ENCODE peak calls at places on chromosomes 2 and 18, in ten cellular contexts. Z is anterior cingulate cortex; F is coronary artery; T is activated effector memory CD4-positive, alpha-beta T cell treated with Interleukin-2 at 50 U/mL for 16 hours; S is IMR-90; G is aorta; U is pons; I is RWPE1; K is astrocyte of the hippocampus; P is stimulated activated CD8-positive, alpha-beta memory T cell treated with anti-CD3 and anti-CD28 coated beads, Interleukin-15, amount 100 ng/mL, for 48 hours. L is an unnamed sample.

GRCh38 chr18:63348508-63349136 is 18.4 kb downstream of the KDSR start:
- DNase-seq in K (no peak), G (no peak), S (no peak), Z (no peak), T (no peak), U (no peak), P (no peak), F (no peak), I (no peak), L (no peak)

GRCh38 chr2:222315443-222316121 is 16.8 kb upstream of the PAX3 start:
- DNase-seq in S (no peak), G (no peak), T (no peak), P (no peak), U (no peak), F (no peak), Z (no peak), K (no peak), I (no peak), L (no peak)

GRCh38 chr2:2189112-2189398 is 142.0 kb downstream of the MYT1L start:
- DNase-seq in Z (no peak), U (no peak), F (no peak), G (no peak), P (no peak), I (no peak), T (no peak), S (no peak), K (no peak), L (no peak)

GRCh38 chr2:73177645-73178255 is 24.6 kb upstream of the NOTO start:
- DNase-seq in Z (no peak), S (no peak), K (no peak), G (no peak), T (no peak), U (no peak), I (no peak), P (no peak), F (no peak), L (no peak)

GRCh38 chr2:15950088-15950952 is 10.0 kb downstream of the MYCN start:
- DNase-seq in S (no peak), I (no peak), K (no peak), F (no peak), G (no peak), Z (no peak), U (no peak), T (no peak), P (no peak), L (no peak)

GRCh38 chr2:202758638-202759037 is 112.9 kb downstream of the ICA1L start:
- DNase-seq in T (no peak), U (no peak), S (no peak), P (no peak), I (no peak), F (no peak), G (no peak), K (peak; percentile 35), Z (no peak), L (no peak)

GRCh38 chr2:220165401-220165800 is 538.0 kb downstream of the SLC4A3 start:
- DNase-seq in Z (no peak), U (no peak), I (no peak), T (no peak), K (no peak), F (no peak), G (no peak), P (no peak), S (no peak), L (no peak)

GRCh38 chr2:122136071-122136470 is 380.6 kb downstream of the TSN start:
- DNase-seq in K (peak; percentile 28), T (no peak), Z (no peak), U (no peak), I (peak; percentile 14), S (peak; percentile 21), F (no peak), P (no peak), G (no peak), L (no peak)

GRCh38 chr18:45403341-45404049 is 211.8 kb upstream of the SLC14A2 start:
- DNase-seq in Z (no peak), S (no peak), U (no peak), F (no peak), K (no peak), T (no peak), G (no peak), I (no peak), P (no peak), L (no peak)

GRCh38 chr18:48831113-48831759 is 119.5 kb downstream of the SMAD7 start:
- DNase-seq in K (no peak), G (peak; percentile 39), I (no peak), S (no peak), U (no peak), T (no peak), Z (no peak), P (no peak), F (peak; percentile 62), L (no peak)

GRCh38 chr2:63571291-63571690 is 17.0 kb downstream of the WDPCP start:
- DNase-seq in U (no peak), P (no peak), K (no peak), G (no peak), Z (no peak), S (no peak), I (no peak), F (no peak), T (no peak), L (no peak)

GRCh38 chr2:195709901-195710300 is 52.9 kb downstream of the SLC39A10 start:
- DNase-seq in S (peak; percentile 52), I (no peak), G (no peak), T (no peak), F (no peak), U (no peak), K (no peak), Z (no peak), P (no peak), L (no peak)

GRCh38 chr18:48136544-48137353 is 206.3 kb upstream of the SMAD2 start:
- DNase-seq in T (no peak), Z (no peak), S (no peak), P (no peak), G (no peak), I (no peak), K (peak; percentile 43), F (no peak), U (no peak), L (peak; percentile 66)

GRCh38 chr2:289362-290089 is 1.6 kb upstream of the ALKAL2 start:
- DNase-seq in I (no peak), K (peak; percentile 44), S (peak; percentile 11), Z (no peak), G (peak; percentile 53), F (no peak), P (no peak), T (no peak), U (no peak), L (no peak)

GRCh38 chr2:148391324-148391723 is 253.2 kb upstream of the EPC2 start:
- DNase-seq in K (no peak), I (peak; percentile 21), F (no peak), U (no peak), T (no peak), G (no peak), S (peak; percentile 86), Z (no peak), P (no peak), L (no peak)

GRCh38 chr18:50428531-50429206 is 53.8 kb downstream of the SKA1 start:
- DNase-seq in I (no peak), K (no peak), Z (no peak), P (no peak), U (no peak), S (no peak), T (no peak), G (no peak), F (no peak), L (no peak)

GRCh38 chr2:159873136-159873728 is 75.2 kb upstream of the CD302 start:
- DNase-seq in F (no peak), K (no peak), Z (no peak), I (no peak), S (no peak), T (no peak), G (peak; percentile 44), P (no peak), U (no peak), L (no peak)

GRCh38 chr2:152376385-152376784 is 41.4 kb downstream of the FMNL2 start:
- DNase-seq in S (no peak), T (no peak), K (no peak), P (no peak), I (peak; percentile 13), U (no peak), G (no peak), Z (no peak), F (no peak), L (no peak)

GRCh38 chr2:31253344-31254155 is 19.6 kb downstream of the EHD3 start:
- DNase-seq in I (peak; percentile 34), K (no peak), G (no peak), P (no peak), T (no peak), S (no peak), U (no peak), F (no peak), Z (no peak), L (no peak)

GRCh38 chr18:7897119-7897518 is 330.0 kb downstream of the PTPRM start:
- DNase-seq in P (no peak), Z (no peak), I (no peak), U (no peak), S (no peak), T (no peak), F (no peak), K (no peak), G (no peak), L (no peak)

GRCh38 chr2:232592687-232593407 is 40.6 kb upstream of the EFHD1 start:
- DNase-seq in I (peak; percentile 86), K (peak; percentile 85), S (peak; percentile 82), G (no peak), T (no peak), F (no peak), P (no peak), Z (no peak), U (no peak), L (no peak)

GRCh38 chr2:112995346-112995920 is 9.8 kb upstream of the IL36A start:
- DNase-seq in F (no peak), T (no peak), K (no peak), Z (no peak), G (no peak), P (no peak), U (no peak), I (no peak), S (no peak), L (no peak)

GRCh38 chr2:154402138-154402714 is 296.3 kb upstream of the KCNJ3 start:
- DNase-seq in P (no peak), G (no peak), T (no peak), I (peak; percentile 24), K (peak; percentile 30), F (no peak), S (peak; percentile 0), U (peak; percentile 50), Z (no peak), L (no peak)

L was measured in lung.